ENCODE peak calls at places on chromosomes 2 and 18, in seven cellular contexts. One of them, this sample, is unnamed.

GRCh38 chr2:217897091-217897715 is 105.6 kb downstream of the TNS1 start:
- DNase-seq in GM23248: no peak
- DNase-seq in cardiac muscle cell: no peak
- DNase-seq in ovary: no peak
- DNase-seq in tibial artery: no peak
- DNase-seq in heart left ventricle: peak; percentile 27
- DNase-seq in neuronal stem cell: no peak
- DNase-seq in this sample: peak; percentile 80

GRCh38 chr2:232982926-232983668 is 30.0 kb downstream of the NGEF start:
- DNase-seq in GM23248: no peak
- DNase-seq in cardiac muscle cell: no peak
- DNase-seq in ovary: no peak
- DNase-seq in tibial artery: no peak
- DNase-seq in heart left ventricle: no peak
- DNase-seq in neuronal stem cell: peak; percentile 20
- DNase-seq in this sample: no peak

GRCh38 chr2:201923436-201923975 is 110.1 kb upstream of the FZD7 start:
- DNase-seq in GM23248: no peak
- DNase-seq in cardiac muscle cell: no peak
- DNase-seq in ovary: no peak
- DNase-seq in tibial artery: no peak
- DNase-seq in heart left ventricle: no peak
- DNase-seq in neuronal stem cell: no peak
- DNase-seq in this sample: no peak

GRCh38 chr18:13216732-13217465 is 1.7 kb upstream of the LDLRAD4 start:
- DNase-seq in GM23248: peak; percentile 24
- DNase-seq in cardiac muscle cell: no peak
- DNase-seq in ovary: peak; percentile 42
- DNase-seq in tibial artery: peak; percentile 43
- DNase-seq in heart left ventricle: peak; percentile 72
- DNase-seq in neuronal stem cell: peak; percentile 59
- DNase-seq in this sample: peak; percentile 46

GRCh38 chr2:225995788-225996476 is 596.4 kb downstream of the NYAP2 start:
- DNase-seq in GM23248: peak; percentile 47
- DNase-seq in cardiac muscle cell: peak; percentile 38
- DNase-seq in ovary: no peak
- DNase-seq in tibial artery: no peak
- DNase-seq in heart left ventricle: no peak
- DNase-seq in neuronal stem cell: no peak
- DNase-seq in this sample: no peak

GRCh38 chr2:170022692-170023091 is 155.3 kb upstream of the MYO3B start:
- DNase-seq in GM23248: peak; percentile 82
- DNase-seq in cardiac muscle cell: peak; percentile 69
- DNase-seq in ovary: no peak
- DNase-seq in tibial artery: no peak
- DNase-seq in heart left ventricle: no peak
- DNase-seq in neuronal stem cell: no peak
- DNase-seq in this sample: no peak

GRCh38 chr2:199431748-199432213 is 26.0 kb downstream of the SATB2 start:
- DNase-seq in GM23248: no peak
- DNase-seq in cardiac muscle cell: peak; percentile 74
- DNase-seq in ovary: no peak
- DNase-seq in tibial artery: no peak
- DNase-seq in heart left ventricle: no peak
- DNase-seq in neuronal stem cell: no peak
- DNase-seq in this sample: no peak

GRCh38 chr2:24228470-24228869 is 53.6 kb downstream of the FAM228A start:
- DNase-seq in GM23248: peak; percentile 29
- DNase-seq in cardiac muscle cell: peak; percentile 26
- DNase-seq in ovary: no peak
- DNase-seq in tibial artery: no peak
- DNase-seq in heart left ventricle: no peak
- DNase-seq in neuronal stem cell: no peak
- DNase-seq in this sample: no peak

GRCh38 chr2:229610359-229610758 is 104.0 kb downstream of the DNER start:
- DNase-seq in GM23248: no peak
- DNase-seq in cardiac muscle cell: peak; percentile 65
- DNase-seq in ovary: no peak
- DNase-seq in tibial artery: no peak
- DNase-seq in heart left ventricle: no peak
- DNase-seq in neuronal stem cell: no peak
- DNase-seq in this sample: no peak

GRCh38 chr2:61969376-61969775 is 63.9 kb downstream of the COMMD1 start:
- DNase-seq in GM23248: no peak
- DNase-seq in cardiac muscle cell: peak; percentile 38
- DNase-seq in ovary: no peak
- DNase-seq in tibial artery: no peak
- DNase-seq in heart left ventricle: no peak
- DNase-seq in neuronal stem cell: no peak
- DNase-seq in this sample: no peak

GRCh38 chr2:37350917-37351316 is 6.5 kb downstream of the QPCT start:
- DNase-seq in GM23248: peak; percentile 44
- DNase-seq in cardiac muscle cell: no peak
- DNase-seq in ovary: no peak
- DNase-seq in tibial artery: no peak
- DNase-seq in heart left ventricle: no peak
- DNase-seq in neuronal stem cell: no peak
- DNase-seq in this sample: no peak

GRCh38 chr18:43078485-43079092 is 36.9 kb downstream of the RIT2 start:
- DNase-seq in GM23248: no peak
- DNase-seq in cardiac muscle cell: no peak
- DNase-seq in ovary: no peak
- DNase-seq in tibial artery: no peak
- DNase-seq in heart left ventricle: no peak
- DNase-seq in neuronal stem cell: no peak
- DNase-seq in this sample: no peak

GRCh38 chr2:36338827-36339145 is 16.8 kb upstream of the CRIM1 start:
- DNase-seq in GM23248: peak; percentile 72
- DNase-seq in cardiac muscle cell: peak; percentile 36
- DNase-seq in ovary: no peak
- DNase-seq in tibial artery: no peak
- DNase-seq in heart left ventricle: no peak
- DNase-seq in neuronal stem cell: no peak
- DNase-seq in this sample: no peak

GRCh38 chr2:45055261-45055660 is 46.0 kb upstream of the SIX2 start:
- DNase-seq in GM23248: no peak
- DNase-seq in cardiac muscle cell: no peak
- DNase-seq in ovary: no peak
- DNase-seq in tibial artery: no peak
- DNase-seq in heart left ventricle: no peak
- DNase-seq in neuronal stem cell: no peak
- DNase-seq in this sample: no peak

GRCh38 chr2:110103060-110103961 is 12.3 kb downstream of the MALL start:
- DNase-seq in GM23248: no peak
- DNase-seq in cardiac muscle cell: no peak
- DNase-seq in ovary: no peak
- DNase-seq in tibial artery: no peak
- DNase-seq in heart left ventricle: peak; percentile 30
- DNase-seq in neuronal stem cell: no peak
- DNase-seq in this sample: no peak

GRCh38 chr2:65710779-65711295 is 278.4 kb upstream of the SPRED2 start:
- DNase-seq in GM23248: peak; percentile 9
- DNase-seq in cardiac muscle cell: peak; percentile 5
- DNase-seq in ovary: no peak
- DNase-seq in tibial artery: no peak
- DNase-seq in heart left ventricle: no peak
- DNase-seq in neuronal stem cell: no peak
- DNase-seq in this sample: peak; percentile 28

GRCh38 chr18:61596296-61596695 is 263.1 kb downstream of the CDH20 start:
- DNase-seq in GM23248: peak; percentile 53
- DNase-seq in cardiac muscle cell: peak; percentile 55
- DNase-seq in ovary: no peak
- DNase-seq in tibial artery: no peak
- DNase-seq in heart left ventricle: no peak
- DNase-seq in neuronal stem cell: no peak
- DNase-seq in this sample: no peak

GRCh38 chr2:36967236-36967876 is 1.0 kb upstream of the STRN start:
- DNase-seq in GM23248: no peak
- DNase-seq in cardiac muscle cell: no peak
- DNase-seq in ovary: no peak
- DNase-seq in tibial artery: no peak
- DNase-seq in heart left ventricle: no peak
- DNase-seq in neuronal stem cell: no peak
- DNase-seq in this sample: peak; percentile 47

GRCh38 chr2:214604861-214605260 is 194.0 kb downstream of the VWC2L start:
- DNase-seq in GM23248: peak; percentile 28
- DNase-seq in cardiac muscle cell: no peak
- DNase-seq in ovary: no peak
- DNase-seq in tibial artery: no peak
- DNase-seq in heart left ventricle: no peak
- DNase-seq in neuronal stem cell: no peak
- DNase-seq in this sample: no peak

GRCh38 chr18:13235326-13235937 is 16.9 kb downstream of the LDLRAD4 start:
- DNase-seq in GM23248: no peak
- DNase-seq in cardiac muscle cell: no peak
- DNase-seq in ovary: no peak
- DNase-seq in tibial artery: peak; percentile 21
- DNase-seq in heart left ventricle: no peak
- DNase-seq in neuronal stem cell: no peak
- DNase-seq in this sample: no peak

GRCh38 chr2:17059452-17059851 is 393.8 kb upstream of the CYRIA start:
- DNase-seq in GM23248: no peak
- DNase-seq in cardiac muscle cell: no peak
- DNase-seq in ovary: no peak
- DNase-seq in tibial artery: no peak
- DNase-seq in heart left ventricle: no peak
- DNase-seq in neuronal stem cell: no peak
- DNase-seq in this sample: no peak

GRCh38 chr2:209872675-209873074 is 101.0 kb downstream of the UNC80 start:
- DNase-seq in GM23248: no peak
- DNase-seq in cardiac muscle cell: peak; percentile 4
- DNase-seq in ovary: peak; percentile 36
- DNase-seq in tibial artery: no peak
- DNase-seq in heart left ventricle: peak; percentile 35
- DNase-seq in neuronal stem cell: peak; percentile 82
- DNase-seq in this sample: peak; percentile 29

GRCh38 chr2:32464441-32464840 is 107.6 kb downstream of the BIRC6 start:
- DNase-seq in GM23248: peak; percentile 16
- DNase-seq in cardiac muscle cell: no peak
- DNase-seq in ovary: no peak
- DNase-seq in tibial artery: no peak
- DNase-seq in heart left ventricle: no peak
- DNase-seq in neuronal stem cell: no peak
- DNase-seq in this sample: no peak

GRCh38 chr18:2654105-2654827 is 1.3 kb upstream of the SMCHD1 start:
- DNase-seq in GM23248: peak; percentile 4
- DNase-seq in cardiac muscle cell: peak; percentile 13
- DNase-seq in ovary: no peak
- DNase-seq in tibial artery: no peak
- DNase-seq in heart left ventricle: no peak
- DNase-seq in neuronal stem cell: no peak
- DNase-seq in this sample: no peak
- H3K27ac ChIP-seq in GM23248: no peak overlapping the region
- H3K27ac ChIP-seq in cardiac muscle cell: no peak overlapping the region
- H3K27ac ChIP-seq in ovary: peak overlapping the region; percentile 99
- H3K27ac ChIP-seq in tibial artery: peak overlapping the region; percentile 96
- H3K27ac ChIP-seq in heart left ventricle: peak overlapping the region; percentile 96
- H3K27ac ChIP-seq in neuronal stem cell: no peak overlapping the region
- H3K27ac ChIP-seq in this sample: peak overlapping the region; percentile 98

DNA sequence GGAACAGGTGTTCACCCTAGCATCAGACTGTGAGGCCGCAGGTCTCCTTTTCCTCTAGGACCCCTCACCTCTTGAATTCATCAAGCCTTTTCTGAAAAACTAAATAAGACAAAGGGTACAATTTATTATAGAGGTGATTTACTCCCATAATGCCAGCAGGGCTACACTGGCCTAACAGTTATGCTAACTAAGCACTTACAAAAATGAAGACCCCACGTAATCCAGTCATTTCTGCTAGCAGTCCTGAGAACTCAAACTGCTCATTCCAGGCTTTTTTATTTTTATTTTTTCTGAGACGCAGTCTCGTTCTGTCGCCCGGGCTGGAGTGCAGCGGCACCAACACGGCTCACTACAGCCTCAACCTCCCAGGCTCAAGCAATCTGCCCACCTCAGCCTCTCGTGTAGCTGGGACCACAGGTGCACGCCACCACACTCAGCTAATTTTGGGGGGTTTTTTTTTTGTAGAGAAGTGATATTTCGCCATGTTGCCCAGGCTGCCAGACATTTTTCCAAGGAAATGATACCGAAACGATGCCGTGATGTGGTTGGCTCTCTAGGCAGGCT is 14.2 kb downstream of the CAPG start:
- DNase-seq in GM23248: no peak
- DNase-seq in cardiac muscle cell: no peak
- DNase-seq in ovary: no peak
- DNase-seq in tibial artery: no peak
- DNase-seq in heart left ventricle: no peak
- DNase-seq in neuronal stem cell: no peak
- DNase-seq in this sample: no peak
- H3K27ac ChIP-seq in GM23248: no peak overlapping the region
- H3K27ac ChIP-seq in cardiac muscle cell: no peak overlapping the region
- H3K27ac ChIP-seq in ovary: peak overlapping the region; percentile 57
- H3K27ac ChIP-seq in tibial artery: peak overlapping the region; percentile 73
- H3K27ac ChIP-seq in heart left ventricle: no peak overlapping the region
- H3K27ac ChIP-seq in neuronal stem cell: no peak overlapping the region
- H3K27ac ChIP-seq in this sample: peak overlapping the region; percentile 81

DNA sequence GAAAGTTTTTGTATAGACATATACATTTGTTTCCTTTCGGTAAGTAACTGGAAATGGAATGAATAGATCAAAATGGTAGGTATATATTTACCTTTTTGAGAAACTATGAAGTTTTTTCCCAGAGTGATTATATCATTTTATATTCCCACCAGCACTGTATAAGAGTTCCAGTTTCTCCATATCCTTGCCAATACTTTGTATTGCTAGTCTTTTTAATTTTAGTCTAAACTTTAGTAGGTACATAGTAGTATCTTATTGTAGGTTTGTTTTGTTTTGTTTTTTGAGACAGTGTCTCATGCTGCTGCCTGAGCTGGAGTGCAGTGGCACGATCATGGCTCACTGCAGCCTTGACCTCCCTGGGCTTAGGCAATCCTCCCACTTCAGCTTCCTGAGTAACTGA is 56.6 kb downstream of the AGPS start:
- DNase-seq in GM23248: no peak
- DNase-seq in cardiac muscle cell: no peak
- DNase-seq in ovary: no peak
- DNase-seq in tibial artery: no peak
- DNase-seq in heart left ventricle: no peak
- DNase-seq in neuronal stem cell: no peak
- DNase-seq in this sample: no peak
- H3K27ac ChIP-seq in GM23248: no peak overlapping the region
- H3K27ac ChIP-seq in cardiac muscle cell: no peak overlapping the region
- H3K27ac ChIP-seq in ovary: no peak overlapping the region
- H3K27ac ChIP-seq in tibial artery: no peak overlapping the region
- H3K27ac ChIP-seq in heart left ventricle: no peak overlapping the region
- H3K27ac ChIP-seq in neuronal stem cell: no peak overlapping the region
- H3K27ac ChIP-seq in this sample: no peak overlapping the region

DNA sequence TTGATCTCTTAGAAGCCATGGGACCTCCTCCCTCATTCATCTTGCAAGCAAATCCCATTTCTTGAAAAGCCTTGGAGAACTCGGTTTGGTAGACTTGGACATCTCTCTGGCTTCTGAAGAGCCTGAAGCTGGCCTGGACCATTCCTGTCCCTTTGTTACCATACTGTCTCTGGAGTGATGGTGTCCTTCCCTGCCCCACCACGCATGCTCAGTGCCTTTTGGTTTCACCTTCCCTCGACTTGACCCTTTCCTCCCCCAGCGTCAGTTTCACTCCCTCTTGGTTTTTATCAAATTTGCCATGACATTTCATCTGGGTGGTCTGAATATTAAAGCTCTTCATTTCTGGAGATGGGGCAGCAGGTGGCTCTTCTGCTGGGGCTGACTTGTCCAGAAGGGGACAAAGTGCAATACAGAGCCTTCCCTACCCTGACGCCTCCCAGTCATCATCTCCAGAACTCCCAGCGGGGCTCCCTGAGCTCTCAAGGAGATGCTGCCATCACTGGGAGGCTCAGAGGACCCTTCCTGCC is 20.0 kb downstream of the FOSL2 start:
- DNase-seq in GM23248: no peak
- DNase-seq in cardiac muscle cell: no peak
- DNase-seq in ovary: no peak
- DNase-seq in tibial artery: no peak
- DNase-seq in heart left ventricle: no peak
- DNase-seq in neuronal stem cell: no peak
- DNase-seq in this sample: no peak
- H3K27ac ChIP-seq in GM23248: no peak overlapping the region
- H3K27ac ChIP-seq in cardiac muscle cell: no peak overlapping the region
- H3K27ac ChIP-seq in ovary: no peak overlapping the region
- H3K27ac ChIP-seq in tibial artery: no peak overlapping the region
- H3K27ac ChIP-seq in heart left ventricle: no peak overlapping the region
- H3K27ac ChIP-seq in neuronal stem cell: no peak overlapping the region
- H3K27ac ChIP-seq in this sample: peak overlapping the region; percentile 78